ENCODE peak calls at places on chromosomes 2 and 18, in seven cellular contexts. Q, H, A, P, Y, U and D are unnamed samples.

GRCh38 chr2:86477349-86477748 is 36.2 kb downstream of the KDM3A start:
- DNase-seq in Y (no peak), A (no peak), U (no peak), H (peak; percentile 54), Q (no peak), P (no peak), D (no peak)

GRCh38 chr18:55100817-55101457 is 141.7 kb upstream of the CCDC68 start:
- DNase-seq in A (no peak), P (no peak), Q (no peak), H (peak; percentile 37), Y (no peak), U (peak; percentile 71), D (no peak)

GRCh38 chr2:40348038-40348437 is 103.9 kb downstream of the SLC8A1 start:
- DNase-seq in P (no peak), Y (no peak), U (no peak), H (no peak), A (no peak), Q (no peak), D (no peak)

GRCh38 chr2:63050186-63050915 is at the start of gene OTX1:
- DNase-seq in U (peak; percentile 85), P (no peak), H (peak; percentile 44), Q (peak; percentile 93), Y (peak; percentile 80), A (peak; percentile 96), D (peak; percentile 86)

GRCh38 chr2:197599285-197599965 is 76.0 kb downstream of the RFTN2 start:
- DNase-seq in Q (peak; percentile 70), Y (no peak), A (peak; percentile 60), U (peak; percentile 76), P (no peak), H (peak; percentile 66), D (no peak)

GRCh38 chr2:201411421-201411820 is 39.8 kb downstream of the TRAK2 start:
- DNase-seq in H (peak; percentile 79), Y (no peak), U (no peak), P (peak; percentile 47), Q (no peak), A (no peak), D (no peak)

GRCh38 chr2:121532894-121533293 is 2.2 kb downstream of the RNU4ATAC start:
- DNase-seq in A (no peak), Q (no peak), P (no peak), Y (no peak), H (no peak), U (no peak), D (no peak)

GRCh38 chr2:221347471-221347870 is 224.6 kb downstream of the EPHA4 start:
- DNase-seq in P (no peak), A (no peak), Y (no peak), H (no peak), U (no peak), Q (no peak), D (no peak)

GRCh38 chr2:235045973-235046343 is 94.1 kb downstream of the SH3BP4 start:
- DNase-seq in Y (no peak), U (no peak), P (no peak), Q (no peak), H (no peak), A (no peak), D (no peak)

DNA sequence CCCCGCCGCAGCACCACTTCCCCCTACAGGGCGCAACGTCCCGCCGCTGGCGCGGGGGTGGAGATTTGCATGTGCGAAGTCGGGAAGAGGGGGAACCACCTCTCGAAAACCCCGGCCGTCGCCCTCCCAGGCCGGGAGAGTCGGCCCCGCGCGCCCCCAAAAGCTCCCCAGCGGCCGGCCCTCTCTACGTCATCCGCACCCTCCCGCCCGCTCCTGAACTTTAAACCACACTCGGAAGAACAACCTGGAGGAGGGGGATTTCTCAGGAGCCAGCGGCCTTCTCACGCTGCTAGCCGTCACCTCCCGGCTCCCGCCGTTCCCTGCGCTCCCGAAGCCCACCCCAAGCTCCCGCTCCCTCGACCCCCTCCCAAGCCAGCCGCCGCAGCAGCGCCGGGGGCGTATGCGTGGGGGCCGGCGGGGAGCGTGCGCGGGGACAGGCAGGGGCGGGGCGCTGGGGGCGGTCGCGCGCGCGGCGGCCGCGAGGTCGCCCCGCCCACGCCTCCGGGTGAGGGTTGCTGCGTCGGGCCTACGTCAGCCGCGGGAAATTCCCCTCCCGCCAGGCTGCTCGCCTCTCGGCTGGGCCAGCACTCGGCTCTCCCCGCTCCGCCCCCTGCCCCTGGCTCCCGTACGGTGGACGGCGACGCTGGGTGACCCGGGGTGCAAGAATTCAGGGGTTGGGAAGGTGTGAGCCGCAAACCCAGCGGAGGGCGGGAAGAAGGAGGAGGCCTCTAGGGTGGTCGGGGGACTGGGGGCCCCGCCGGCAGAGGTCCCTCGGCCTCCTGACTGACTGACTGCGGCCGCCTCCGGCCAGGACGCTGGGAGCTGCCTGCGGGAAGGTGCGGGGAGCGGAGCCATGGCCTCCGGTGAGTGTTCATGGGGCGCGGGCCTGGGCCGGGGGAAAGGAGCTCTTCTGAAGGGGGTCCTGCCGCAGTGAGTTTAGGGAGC is at the start of gene REL:
- DNase-seq in A (peak; percentile 94), P (peak; percentile 65), H (peak; percentile 95), Y (peak; percentile 94), U (peak; percentile 93), Q (peak; percentile 96), D (peak; percentile 93)
- TF ChIP-seq CTCF in A (no peak), P (peak; percentile 27), H (peak; percentile 36), Y (no peak), U (no peak), Q (peak; percentile 51), D (peak; percentile 4)

DNA sequence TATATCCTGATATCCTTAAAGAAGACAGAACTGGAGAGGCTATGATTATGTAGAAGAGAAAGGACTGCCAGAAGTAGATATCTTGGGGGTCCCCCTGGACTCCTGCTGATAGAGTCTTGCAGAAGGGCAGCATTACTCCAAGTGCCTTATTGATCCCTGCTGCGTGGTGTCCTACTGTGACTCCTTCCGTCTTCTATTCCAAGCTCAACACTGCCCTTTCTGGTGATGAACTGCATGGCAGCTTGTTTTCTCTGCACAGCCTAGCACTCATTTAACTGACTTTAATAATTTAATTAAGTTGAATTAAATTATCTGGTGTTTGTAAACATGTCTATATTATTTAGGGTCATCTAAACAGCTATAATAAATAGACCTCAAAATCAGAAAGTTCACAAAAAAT is 194.1 kb upstream of the DSEL start:
- DNase-seq in Y (no peak), A (no peak), H (no peak), U (peak; percentile 13), Q (peak; percentile 79), P (no peak), D (no peak)
- TF ChIP-seq CTCF in Y (no peak), A (no peak), H (no peak), U (peak; percentile 12), Q (peak; percentile 77), P (no peak), D (peak; percentile 48)

DNA sequence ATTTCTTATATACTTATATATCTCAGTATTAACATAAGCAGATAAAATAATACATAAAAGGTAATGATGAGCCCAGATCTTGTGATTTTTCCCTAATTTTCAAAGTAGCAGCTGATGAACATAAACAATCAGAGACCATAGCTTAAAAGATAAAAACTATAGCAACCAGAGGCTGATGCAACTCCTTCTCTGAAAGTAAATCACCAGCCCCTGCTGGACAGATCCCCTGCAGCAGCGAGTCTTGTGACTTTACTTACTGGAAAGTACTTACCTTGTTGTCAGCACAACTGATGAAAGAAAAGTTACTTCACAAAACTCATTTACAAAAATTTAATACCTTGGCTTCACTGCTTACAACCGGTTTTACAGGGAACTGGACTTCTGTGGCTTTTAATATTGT is 67.3 kb downstream of the GORASP2 start:
- DNase-seq in Q (no peak), U (no peak), H (peak; percentile 20), P (no peak), Y (no peak), A (no peak), D (no peak)
- TF ChIP-seq CTCF in Q (peak; percentile 53), U (no peak), H (no peak), P (no peak), Y (no peak), A (no peak), D (peak; percentile 36)

DNA sequence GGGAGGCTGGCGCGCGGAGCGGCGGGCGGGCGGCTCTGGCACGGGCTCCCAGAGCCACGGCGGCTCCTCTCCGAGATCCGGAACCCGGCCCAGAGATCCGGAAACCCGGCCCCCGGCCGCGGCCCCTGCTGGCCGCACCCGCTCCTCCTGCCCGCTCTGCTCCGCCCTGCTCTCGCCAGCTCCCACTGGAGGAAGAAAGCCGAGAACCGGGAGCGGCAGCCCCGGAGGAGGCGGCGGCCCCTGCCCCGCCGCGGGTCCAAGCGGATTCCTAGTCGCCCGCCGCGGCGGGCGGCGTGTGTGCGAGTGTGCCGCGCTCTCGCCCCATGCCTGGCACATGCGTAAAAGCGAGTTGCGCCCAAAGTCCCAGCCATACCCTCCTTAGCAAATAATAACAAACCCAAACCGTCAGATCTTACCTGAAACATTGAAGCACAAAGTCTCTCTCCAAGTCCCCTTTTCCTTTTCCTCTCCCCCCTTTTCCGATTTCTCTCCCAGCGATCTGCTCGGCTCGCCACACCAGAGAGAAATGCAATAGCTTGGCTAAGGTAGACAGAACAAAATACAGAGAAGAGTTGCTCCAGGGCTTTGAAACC is 108.7 kb upstream of the KCTD1 start:
- DNase-seq in Q (peak; percentile 86), H (peak; percentile 78), P (no peak), Y (peak; percentile 84), A (peak; percentile 73), U (peak; percentile 48), D (peak; percentile 84)
- TF ChIP-seq CTCF in Q (peak; percentile 47), H (peak; percentile 29), P (peak; percentile 31), Y (no peak), A (no peak), U (no peak), D (peak; percentile 49)